ENCODE peak calls at places on chromosomes 12 and 14, in six cellular contexts. G is HEK293T, Q is HepG2, J is H1, P is GM12878, R is HCT116. I is an unnamed sample.

GRCh38 chr12:56221233-56221756 is 427 bp downstream of the RNF41 start:
- DNase-seq in G (peak; percentile 55), Q (no peak), J (no peak), P (no peak), R (no peak), I (peak; percentile 62)

GRCh38 chr12:38158428-38159091 is 158.0 kb upstream of the ALG10B start:
- DNase-seq in G (no peak), Q (no peak), J (no peak), P (no peak), R (no peak), I (no peak)

GRCh38 chr14:37019488-37019887 is 152.9 kb downstream of the SLC25A21 start:
- DNase-seq in G (no peak), Q (no peak), J (no peak), P (no peak), R (no peak), I (no peak)

GRCh38 chr12:49357099-49357678 is 10.1 kb upstream of the SPATS2 start:
- DNase-seq in G (no peak), Q (no peak), J (no peak), P (no peak), R (no peak), I (no peak)

GRCh38 chr14:31194661-31195060 is 12.9 kb downstream of the HECTD1 start:
- DNase-seq in G (no peak), Q (no peak), J (no peak), P (no peak), R (no peak), I (no peak)

GRCh38 chr12:48037267-48037915 is 33.1 kb upstream of the COL2A1 start:
- DNase-seq in G (no peak), Q (peak; percentile 52), J (peak; percentile 87), P (no peak), R (no peak), I (peak; percentile 90)

GRCh38 chr14:83433618-83434017 is 1900.0 kb upstream of the SEL1L start:
- DNase-seq in G (no peak), Q (no peak), J (no peak), P (no peak), R (no peak), I (no peak)

GRCh38 chr12:70719672-70720420 is 82.6 kb upstream of the PTPRB start:
- DNase-seq in G (peak; percentile 58), Q (peak; percentile 1), J (peak; percentile 23), P (no peak), R (no peak), I (peak; percentile 67)

GRCh38 chr14:75452900-75453816 is 25.3 kb downstream of the JDP2 start:
- DNase-seq in G (no peak), Q (peak; percentile 86), J (peak; percentile 92), P (no peak), R (no peak), I (peak; percentile 84)

GRCh38 chr12:97957109-97957508 is 494.5 kb downstream of the RMST start:
- DNase-seq in G (no peak), Q (no peak), J (no peak), P (no peak), R (no peak), I (no peak)

GRCh38 chr12:57580466-57580795 is 10.6 kb upstream of the PIP4K2C start:
- DNase-seq in G (no peak), Q (no peak), J (no peak), P (no peak), R (no peak), I (no peak)

GRCh38 chr12:52370906-52371608 is 3.8 kb upstream of the KRT85 start:
- DNase-seq in G (no peak), Q (no peak), J (no peak), P (no peak), R (no peak), I (no peak)

GRCh38 chr12:111093428-111094142 is 173.2 kb upstream of the MYL2 start:
- DNase-seq in G (no peak), Q (no peak), J (no peak), P (peak; percentile 21), R (no peak), I (no peak)

GRCh38 chr14:106459971-106460730 is 933.8 kb downstream of the TMEM121 start:
- DNase-seq in G (peak; percentile 46), Q (no peak), J (no peak), P (no peak), R (no peak), I (peak; percentile 10)

GRCh38 chr14:38944691-38945090 is 158.3 kb downstream of the SEC23A start:
- DNase-seq in G (no peak), Q (no peak), J (no peak), P (no peak), R (no peak), I (no peak)

GRCh38 chr12:81992461-81992860 is 233.3 kb upstream of the PPFIA2 start:
- DNase-seq in G (peak; percentile 38), Q (no peak), J (peak; percentile 9), P (no peak), R (peak; percentile 21), I (peak; percentile 38)

GRCh38 chr14:55814873-55815272 is 234.9 kb downstream of the KTN1 start:
- DNase-seq in G (no peak), Q (no peak), J (no peak), P (no peak), R (no peak), I (no peak)

GRCh38 chr14:20857630-20858261 is 33.4 kb upstream of the RNASE3 start:
- DNase-seq in G (peak; percentile 73), Q (peak; percentile 50), J (no peak), P (no peak), R (peak; percentile 22), I (peak; percentile 71)
- TF ChIP-seq SP1 in G (no peak), Q (no peak), J (no peak), P (no peak), R (no peak), I (no peak)

GRCh38 chr14:32947792-32948191 is 9.1 kb downstream of the NPAS3 start:
- DNase-seq in G (no peak), Q (no peak), J (no peak), P (no peak), R (no peak), I (no peak)

GRCh38 chr14:32947081-32947480 is 8.4 kb downstream of the NPAS3 start:
- DNase-seq in G (no peak), Q (no peak), J (no peak), P (no peak), R (no peak), I (no peak)

GRCh38 chr14:32950584-32950983 is 11.9 kb downstream of the NPAS3 start:
- DNase-seq in G (no peak), Q (no peak), J (no peak), P (no peak), R (no peak), I (no peak)
- TF ChIP-seq SP1 in G (no peak), Q (no peak), J (no peak), P (no peak), R (no peak), I (no peak)

GRCh38 chr14:77009014-77009413 is 19.5 kb downstream of the IRF2BPL start:
- DNase-seq in G (no peak), Q (no peak), J (no peak), P (no peak), R (no peak), I (no peak)
- TF ChIP-seq SP1 in G (no peak), Q (no peak), J (no peak), P (no peak), R (no peak), I (no peak)

DNA sequence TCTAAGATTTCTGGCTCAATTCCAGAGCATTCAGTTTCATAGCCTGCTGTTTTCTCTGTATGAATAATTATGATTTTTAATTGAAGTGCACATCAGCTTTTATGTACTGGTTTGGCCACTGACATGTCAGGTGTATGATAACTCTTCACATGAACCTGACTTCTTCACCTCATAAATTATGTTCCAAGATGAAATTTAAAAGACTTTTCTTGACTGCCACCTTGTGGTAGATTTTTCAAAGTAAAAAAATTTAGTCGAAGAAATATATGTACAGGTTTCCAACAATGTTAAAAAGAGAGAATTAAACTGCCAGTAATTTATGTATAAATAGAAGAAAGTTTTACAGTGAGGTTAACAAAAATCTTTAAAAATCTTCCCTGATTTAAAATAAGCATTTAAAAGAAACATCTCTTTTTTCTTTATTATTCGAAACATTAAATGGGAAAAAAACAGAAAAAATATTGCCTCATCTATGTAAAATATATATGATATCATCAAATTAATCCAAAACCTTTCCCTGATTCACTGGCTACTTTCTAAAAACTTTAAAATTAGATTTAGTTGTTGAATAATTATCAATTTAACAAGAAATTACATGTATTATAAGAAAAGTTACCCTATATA is 124.9 kb upstream of the ATXN7L3B start:
- DNase-seq in G (peak; percentile 6), Q (peak; percentile 10), J (no peak), P (no peak), R (peak; percentile 28), I (no peak)
- TF ChIP-seq SP1 in G (no peak), Q (no peak), J (no peak), P (no peak), R (no peak), I (no peak)

DNA sequence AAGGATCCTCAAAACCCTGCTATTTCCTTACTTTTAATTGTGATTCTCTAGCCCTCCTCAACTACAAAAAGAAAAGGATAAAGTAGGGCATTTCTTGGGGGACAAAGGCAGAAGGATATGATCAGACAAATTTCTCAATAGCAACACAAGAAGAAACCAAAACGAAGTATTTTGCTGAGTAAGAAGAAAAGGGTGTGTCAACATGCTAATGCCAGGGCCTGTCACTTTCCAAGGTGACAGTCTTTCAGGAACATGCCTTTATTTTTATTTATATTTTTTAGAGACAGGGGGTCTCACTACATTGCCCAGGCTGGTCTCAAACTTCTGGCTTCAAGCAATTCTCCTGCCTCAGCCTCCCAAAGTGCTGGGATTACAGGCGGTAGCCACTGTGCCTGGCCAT is 39.8 kb downstream of the CBX5 start:
- DNase-seq in G (no peak), Q (no peak), J (no peak), P (no peak), R (no peak), I (no peak)
- TF ChIP-seq SP1 in G (no peak), Q (no peak), J (no peak), P (no peak), R (no peak), I (no peak)

GRCh38 chr12:89250213-89250612 is 102.1 kb downstream of the DUSP6 start:
- DNase-seq in G (no peak), Q (no peak), J (no peak), P (no peak), R (no peak), I (no peak)

GRCh38 chr12:89247541-89247942 is 104.8 kb downstream of the DUSP6 start:
- DNase-seq in G (no peak), Q (peak; percentile 36), J (no peak), P (no peak), R (peak; percentile 10), I (no peak)

GRCh38 chr12:89245090-89245489 is 107.2 kb downstream of the DUSP6 start:
- DNase-seq in G (no peak), Q (no peak), J (no peak), P (no peak), R (no peak), I (no peak)

GRCh38 chr12:89250648-89251047 is 101.7 kb downstream of the DUSP6 start:
- DNase-seq in G (no peak), Q (no peak), J (no peak), P (no peak), R (no peak), I (no peak)

DNA sequence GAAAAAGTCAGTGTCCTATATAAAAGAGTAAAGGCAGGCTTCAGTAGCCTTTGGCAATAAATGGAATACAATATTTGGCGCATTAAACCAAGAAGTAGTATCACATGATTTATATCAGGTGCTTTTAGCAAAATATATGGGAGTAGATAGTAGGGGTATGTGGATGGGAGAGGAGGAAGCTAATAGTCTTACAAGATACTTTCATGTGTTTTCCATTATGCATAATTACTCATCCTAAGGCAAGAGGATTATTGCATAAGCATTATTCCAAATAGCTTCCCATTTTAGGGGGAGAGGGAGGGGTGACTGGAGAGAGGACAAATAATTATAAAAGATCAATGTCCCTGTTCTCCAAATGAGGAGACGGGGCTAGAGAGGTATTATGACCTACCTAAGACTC is 104.3 kb downstream of the DUSP6 start:
- DNase-seq in G (no peak), Q (no peak), J (no peak), P (no peak), R (no peak), I (no peak)
- TF ChIP-seq SP1 in G (no peak), Q (no peak), J (no peak), P (no peak), R (no peak), I (no peak)